ENCODE peak calls at places on chromosomes 11 and 22, in six cellular contexts. Z is body of pancreas, A is pancreas, D is NAMALWA, N is right lobe of liver, R is HCT116. O is an unnamed sample.

GRCh38 chr11:100727410-100727809 is 40.3 kb downstream of the ARHGAP42 start:
- DNase-seq in Z (no peak), A (no peak), D (no peak), N (no peak), R (no peak), O (no peak)

GRCh38 chr22:37254206-37254866 is 10.3 kb upstream of the RAC2 start:
- DNase-seq in Z (no peak), A (no peak), D (no peak), N (no peak), R (no peak), O (no peak)

GRCh38 chr11:126288237-126288636 is 5.3 kb downstream of the TIRAP start:
- DNase-seq in Z (no peak), A (no peak), D (no peak), N (no peak), R (no peak), O (no peak)

GRCh38 chr11:75233688-75234295 is 6.8 kb upstream of the TPBGL start:
- DNase-seq in Z (peak), A (peak), D (peak), N (no peak), R (no peak), O (peak)

GRCh38 chr11:102513869-102514268 is 16.7 kb downstream of the MMP7 start:
- DNase-seq in Z (peak), A (no peak), D (no peak), N (peak), R (no peak), O (peak)

GRCh38 chr11:19597194-19597593 is 115.4 kb upstream of the NAV2 start:
- DNase-seq in Z (no peak), A (no peak), D (no peak), N (no peak), R (no peak), O (peak)

GRCh38 chr11:11876458-11876857 is 34.7 kb downstream of the USP47 start:
- DNase-seq in Z (no peak), A (no peak), D (peak), N (no peak), R (peak), O (no peak)

GRCh38 chr22:31044262-31044861 is 36.8 kb upstream of the SMTN start:
- DNase-seq in Z (peak), A (no peak), D (no peak), N (peak), R (no peak), O (peak)

GRCh38 chr22:39287076-39287743 is 32.2 kb downstream of the RPL3 start:
- DNase-seq in Z (no peak), A (no peak), D (peak), N (no peak), R (no peak), O (no peak)

GRCh38 chr11:117045956-117046355 is 52.3 kb downstream of the SIK3 start:
- DNase-seq in Z (no peak), A (no peak), D (no peak), N (peak), R (no peak), O (peak)

GRCh38 chr22:38504731-38505594 is 1.1 kb downstream of the DDX17 start:
- DNase-seq in Z (peak), A (peak), D (peak), N (peak), R (no peak), O (peak)

GRCh38 chr11:35567737-35568465 is 42.5 kb upstream of the PAMR1 start:
- DNase-seq in Z (peak), A (no peak), D (no peak), N (no peak), R (no peak), O (no peak)

GRCh38 chr11:34149274-34149673 is 43.8 kb downstream of the NAT10 start:
- DNase-seq in Z (no peak), A (no peak), D (no peak), N (no peak), R (no peak), O (no peak)

GRCh38 chr11:108788565-108789199 is 123.8 kb downstream of the DDX10 start:
- DNase-seq in Z (peak), A (no peak), D (peak), N (no peak), R (peak), O (peak)

GRCh38 chr11:24697722-24698121 is 200.9 kb downstream of the LUZP2 start:
- DNase-seq in Z (no peak), A (no peak), D (no peak), N (no peak), R (no peak), O (peak)

GRCh38 chr11:59247535-59248227 is 35.0 kb upstream of the MPEG1 start:
- DNase-seq in Z (no peak), A (no peak), D (no peak), N (no peak), R (no peak), O (peak)

GRCh38 chr22:38347944-38348750 is 30.9 kb upstream of the CSNK1E start:
- DNase-seq in Z (no peak), A (peak), D (no peak), N (no peak), R (no peak), O (no peak)

GRCh38 chr22:50227588-50228215 is 17.1 kb downstream of the TUBGCP6 start:
- DNase-seq in Z (no peak), A (no peak), D (no peak), N (no peak), R (no peak), O (no peak)

GRCh38 chr11:73404048-73404447 is 27.8 kb downstream of the RELT start:
- DNase-seq in Z (peak), A (no peak), D (no peak), N (peak), R (peak), O (peak)

GRCh38 chr22:36734171-36735058 is 30.9 kb upstream of the CACNG2 start:
- DNase-seq in Z (peak), A (no peak), D (no peak), N (peak), R (no peak), O (peak)

GRCh38 chr11:78210000-78210608 is 21.4 kb downstream of the USP35 start:
- DNase-seq in Z (no peak), A (no peak), D (no peak), N (no peak), R (no peak), O (no peak)

GRCh38 chr11:118790357-118791014 is 478 bp downstream of the DDX6 start:
- DNase-seq in Z (peak), A (no peak), D (peak), N (peak), R (no peak), O (no peak)

GRCh38 chr22:32534252-32535215 is 59.9 kb downstream of the FBXO7 start:
- DNase-seq in Z (peak), A (no peak), D (no peak), N (peak), R (no peak), O (peak)

GRCh38 chr11:1837171-1838076 is 1.4 kb upstream of the TNNI2 start:
- DNase-seq in Z (peak), A (peak), D (peak), N (no peak), R (no peak), O (peak)

GRCh38 chr11:18063131-18063530 is 17.1 kb upstream of the TPH1 start:
- DNase-seq in Z (peak), A (no peak), D (no peak), N (no peak), R (no peak), O (no peak)

GRCh38 chr11:63941901-63942300 is 3.1 kb downstream of the NAA40 start:
- DNase-seq in Z (no peak), A (no peak), D (no peak), N (no peak), R (no peak), O (no peak)

GRCh38 chr11:76096552-76096951 is 109.8 kb downstream of the WNT11 start:
- DNase-seq in Z (no peak), A (no peak), D (no peak), N (no peak), R (no peak), O (no peak)

O was measured in foreskin fibroblast.